ENCODE peak calls at places on chromosomes 4 and X, in four cellular contexts. Z is GM23338, L is endothelial cell of umbilical vein, J is neural progenitor cell. S is an unnamed sample.

GRCh38 chr4:39480902-39481695 is 22.2 kb downstream of the LIAS start:
- DNase-seq in Z (no peak), L (no peak), J (no peak), S (no peak)

GRCh38 chr4:13627185-13627605 is 330 bp downstream of the BOD1L1 start:
- DNase-seq in Z (peak; percentile 42), L (peak; percentile 38), J (no peak), S (no peak)

GRCh38 chrX:370244-370962 is 16.3 kb downstream of the PPP2R3B start:
- DNase-seq in Z (peak; percentile 47), L (no peak), J (no peak), S (no peak)

GRCh38 chrX:24990585-24990984 is 25.2 kb downstream of the ARX start:
- DNase-seq in Z (peak; percentile 54), L (no peak), J (peak; percentile 61), S (no peak)

GRCh38 chr4:71540749-71541269 is 202.0 kb downstream of the SLC4A4 start:
- DNase-seq in Z (peak; percentile 31), L (no peak), J (no peak), S (no peak)

GRCh38 chr4:2829933-2830451 is 13.7 kb upstream of the ADD1 start:
- DNase-seq in Z (no peak), L (no peak), J (no peak), S (no peak)

GRCh38 chr4:112145820-112146813 is 863 bp downstream of the FAM241A start:
- DNase-seq in Z (peak; percentile 65), L (peak; percentile 70), J (peak; percentile 77), S (no peak)

GRCh38 chr4:155304375-155304774 is 72.4 kb downstream of the MAP9 start:
- DNase-seq in Z (no peak), L (no peak), J (no peak), S (peak; percentile 18)

GRCh38 chr4:153501578-153501977 is 35.4 kb downstream of the TMEM131L start:
- DNase-seq in Z (no peak), L (no peak), J (no peak), S (no peak)

GRCh38 chrX:150036641-150037040 is 98.3 kb upstream of the EOLA2 start:
- DNase-seq in Z (no peak), L (no peak), J (no peak), S (no peak)

GRCh38 chr4:147683172-147683571 is 791 bp downstream of the PRMT9 start:
- DNase-seq in Z (peak; percentile 11), L (peak; percentile 36), J (peak; percentile 7), S (no peak)

GRCh38 chrX:69357293-69357692 is 146.8 kb upstream of the NALF2 start:
- DNase-seq in Z (no peak), L (no peak), J (no peak), S (no peak)

GRCh38 chr4:122591196-122591595 is 29.7 kb downstream of the IL21 start:
- DNase-seq in Z (no peak), L (no peak), J (no peak), S (no peak)

DNA sequence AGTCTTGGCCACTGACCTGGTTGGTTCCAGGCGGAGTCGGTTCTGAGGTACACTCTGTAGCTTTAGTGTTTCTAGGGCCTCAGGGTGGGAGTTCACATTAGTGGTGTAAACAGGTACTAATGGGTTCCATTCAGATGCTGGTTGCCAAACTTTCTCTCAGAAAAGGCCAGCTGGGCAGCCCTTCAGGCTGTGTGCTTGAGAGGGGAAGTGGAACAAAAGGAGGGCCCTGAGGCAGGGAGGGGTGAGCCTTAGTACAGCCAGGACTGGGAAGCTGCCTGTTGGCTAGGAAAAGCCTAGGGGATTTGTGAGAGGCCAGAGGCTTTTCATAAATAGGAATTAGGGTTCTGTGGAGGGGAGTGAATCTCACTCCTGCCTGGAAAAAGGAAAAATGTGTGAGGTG is 24.9 kb downstream of the NHSL2 start:
- DNase-seq in Z (peak; percentile 68), L (no peak), J (peak; percentile 77), S (no peak)
- H3K27ac ChIP-seq in Z (peak overlapping the region; percentile 96), L (no peak overlapping the region), J (peak overlapping the region; percentile 54), S (no peak overlapping the region)

DNA sequence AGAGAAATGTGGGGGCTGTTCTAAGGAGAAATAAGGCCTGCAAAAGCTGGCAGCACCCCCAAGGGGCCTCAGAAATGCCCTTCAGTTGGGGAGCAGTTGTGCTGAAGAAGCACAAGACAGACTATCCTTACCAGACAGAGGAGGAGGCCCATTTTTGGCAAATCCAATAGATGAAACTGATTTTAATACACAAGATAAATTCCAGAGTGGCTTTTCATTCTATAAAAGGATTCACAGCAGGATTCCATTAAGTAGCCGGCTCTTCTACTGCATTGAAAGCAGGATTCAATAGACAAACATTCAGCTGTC is 8.1 kb downstream of the SEPTIN6 start:
- DNase-seq in Z (no peak), L (no peak), J (no peak), S (no peak)
- H3K27ac ChIP-seq in Z (no peak overlapping the region), L (peak overlapping the region; percentile 78), J (no peak overlapping the region), S (no peak overlapping the region)

DNA sequence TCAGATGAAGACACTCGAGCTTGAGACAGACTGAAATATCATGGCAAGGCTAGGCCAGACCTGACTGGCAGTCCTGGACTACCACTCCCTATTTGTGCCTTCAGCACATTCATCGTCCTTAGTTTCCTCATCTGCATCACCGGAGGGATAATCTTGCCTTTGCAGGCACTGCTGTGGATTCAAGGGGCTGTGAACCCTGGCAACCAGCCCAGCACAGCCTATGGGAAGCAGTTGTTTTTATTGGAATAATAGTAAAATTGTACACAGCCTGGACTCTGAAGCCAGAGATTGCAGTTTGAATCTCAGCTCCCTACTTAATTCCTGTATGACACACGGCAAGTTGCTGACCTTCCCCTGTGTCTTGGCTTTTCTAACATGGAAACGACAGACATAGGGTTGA is 161.0 kb downstream of the NSUN7 start:
- DNase-seq in Z (no peak), L (peak; percentile 98), J (no peak), S (no peak)
- H3K27ac ChIP-seq in Z (no peak overlapping the region), L (peak overlapping the region; percentile 98), J (no peak overlapping the region), S (peak overlapping the region; percentile 85)

DNA sequence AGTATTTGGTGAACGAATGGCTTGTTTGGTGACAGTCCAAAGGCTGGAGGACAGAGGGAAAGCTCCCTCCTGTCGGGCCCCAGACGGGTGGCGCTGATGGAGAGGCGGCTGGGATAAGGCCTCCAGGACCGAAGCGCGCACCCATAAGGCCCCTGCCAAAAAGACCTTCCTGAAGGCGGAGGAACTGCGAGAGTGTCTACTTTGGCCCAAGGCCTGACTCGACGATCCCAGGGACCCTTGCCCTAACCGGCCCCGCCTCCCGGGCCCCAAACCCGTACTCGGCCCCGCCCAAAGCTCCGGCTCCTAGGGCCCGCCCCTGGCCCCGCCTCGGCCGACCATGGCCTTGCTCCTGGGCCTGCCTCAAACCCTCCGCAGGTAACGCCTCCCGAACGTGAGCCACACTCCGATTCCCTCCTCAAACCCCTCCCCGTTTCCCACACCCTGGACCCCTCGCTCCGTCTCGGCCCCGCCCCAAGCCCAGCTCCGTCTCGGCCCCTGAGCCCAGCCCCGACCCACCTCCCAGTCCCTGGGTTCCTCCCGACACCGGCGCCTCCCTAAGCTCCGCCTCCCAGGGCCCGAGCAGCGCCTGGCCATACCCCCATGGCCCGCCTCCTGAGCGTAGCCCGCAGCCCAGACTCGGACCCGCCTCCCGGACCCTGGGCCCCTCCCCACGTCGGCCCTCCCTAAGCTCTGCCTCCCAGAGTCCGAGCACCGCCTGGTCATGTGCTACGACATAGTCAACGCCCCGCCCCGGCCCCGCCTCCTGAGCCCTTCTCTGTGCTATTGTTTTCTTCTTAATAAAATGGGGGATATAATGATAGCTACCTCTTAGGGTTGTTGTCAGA is 90.0 kb upstream of the DRD5 start:
- DNase-seq in Z (peak; percentile 97), L (peak; percentile 79), J (peak; percentile 97), S (peak; percentile 56)
- H3K27ac ChIP-seq in Z (no peak overlapping the region), L (no peak overlapping the region), J (no peak overlapping the region), S (no peak overlapping the region)

GRCh38 chr4:78899302-78899701 is 39.9 kb downstream of the PAQR3 start:
- DNase-seq in Z (no peak), L (no peak), J (no peak), S (no peak)

GRCh38 chr4:78907638-78908037 is 31.6 kb downstream of the PAQR3 start:
- DNase-seq in Z (no peak), L (no peak), J (no peak), S (no peak)

GRCh38 chr4:78901882-78902281 is 37.4 kb downstream of the PAQR3 start:
- DNase-seq in Z (no peak), L (no peak), J (no peak), S (no peak)

GRCh38 chr4:78902313-78902712 is 36.9 kb downstream of the PAQR3 start:
- DNase-seq in Z (no peak), L (no peak), J (no peak), S (no peak)

DNA sequence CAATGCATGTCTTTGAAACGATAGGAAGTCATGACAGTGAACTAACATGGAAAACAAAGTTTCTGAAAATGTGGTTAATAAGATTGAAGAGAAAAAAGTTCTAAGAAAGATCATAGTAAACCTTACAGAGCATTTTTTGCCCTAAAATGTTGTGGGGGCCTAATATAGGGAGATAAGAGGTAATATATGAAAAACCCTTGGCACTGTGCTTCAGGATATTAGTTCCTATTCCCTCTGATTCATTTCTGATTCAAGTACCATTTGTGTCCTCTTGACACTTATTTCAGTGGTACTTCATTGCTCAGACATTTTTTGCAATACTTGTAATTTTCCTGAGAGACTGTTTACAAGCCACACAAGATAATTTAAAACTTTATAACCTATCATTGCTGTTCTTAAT is 35.1 kb downstream of the PAQR3 start:
- DNase-seq in Z (no peak), L (no peak), J (no peak), S (no peak)
- H3K27ac ChIP-seq in Z (no peak overlapping the region), L (no peak overlapping the region), J (no peak overlapping the region), S (no peak overlapping the region)

DNA sequence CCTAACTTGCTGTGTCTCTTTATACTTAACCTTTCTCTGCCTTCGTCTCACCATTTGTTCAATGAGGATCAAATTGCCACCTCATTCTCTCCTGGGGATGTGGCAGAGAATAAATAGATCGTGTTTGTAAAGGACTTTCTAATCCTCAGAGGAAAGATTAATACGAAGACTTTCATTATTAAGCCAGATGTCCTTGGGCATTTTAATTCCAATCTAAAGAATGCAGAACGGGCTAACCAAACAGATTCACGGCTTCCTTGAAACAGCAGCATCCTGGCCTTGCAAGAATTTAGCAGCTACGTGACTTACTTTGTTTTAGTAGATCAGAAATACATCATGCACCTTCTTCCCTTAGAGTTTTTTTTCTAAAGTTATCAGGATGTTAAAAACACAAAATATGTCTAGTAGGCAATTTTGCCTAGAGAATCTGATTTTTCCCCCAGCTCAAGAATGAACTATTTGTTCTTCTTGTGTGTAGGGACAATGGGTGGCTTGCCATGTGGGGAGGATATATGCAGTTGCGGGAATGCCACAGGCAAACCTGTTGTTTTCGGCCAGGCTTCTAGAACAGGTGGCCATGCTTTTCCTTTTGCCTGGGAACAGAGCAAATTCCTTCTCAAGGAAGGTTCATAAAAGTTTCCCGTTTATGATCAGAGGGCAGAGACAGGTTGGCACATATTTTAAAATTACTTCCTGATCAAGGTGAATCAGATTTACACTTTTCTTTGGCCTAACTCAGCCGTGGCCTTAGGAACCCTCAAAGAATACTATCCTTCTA is 3.0 kb downstream of the MID1 start:
- DNase-seq in Z (peak; percentile 46), L (no peak), J (peak; percentile 25), S (no peak)
- H3K27ac ChIP-seq in Z (peak overlapping the region; percentile 61), L (no peak overlapping the region), J (no peak overlapping the region), S (peak overlapping the region; percentile 55)

GRCh38 chr4:140635606-140636005 is 66.8 kb upstream of the UCP1 start:
- DNase-seq in Z (peak; percentile 61), L (no peak), J (peak; percentile 53), S (no peak)
- H3K27ac ChIP-seq in Z (no peak overlapping the region), L (no peak overlapping the region), J (no peak overlapping the region), S (peak overlapping the region; percentile 45)

S was measured in epithelial cell of prostate.